ENCODE peak calls at places on chromosomes 13 and 19, in nine cellular contexts. T is lung, Q is epithelial cell of esophagus, U is IMR-90, V is MM.1S, G is gastrocnemius medialis, Y is dorsolateral prefrontal cortex, L is testis, P is AG10803. Z is an unnamed sample.

GRCh38 chr13:30047154-30047874 is 196.9 kb upstream of the UBL3 start:
- DNase-seq in Q (no peak), G (no peak), U (peak), P (no peak), T (no peak), V (peak), Y (no peak), L (no peak), Z (no peak)

GRCh38 chr13:39036212-39036611 is 1.7 kb downstream of the PROSER1 start:
- DNase-seq in V (peak), U (peak), P (peak), L (no peak), G (no peak), Y (no peak), T (no peak), Q (peak), Z (peak)

GRCh38 chr19:17944301-17944700 is 11.5 kb downstream of the CCDC124 start:
- DNase-seq in T (no peak), P (peak), L (no peak), Y (no peak), U (peak), Q (peak), V (no peak), G (no peak), Z (peak)

GRCh38 chr13:110519046-110519445 is 42.5 kb downstream of the RAB20 start:
- DNase-seq in V (no peak), U (no peak), L (no peak), Q (no peak), P (no peak), G (no peak), Y (no peak), T (no peak), Z (no peak)

GRCh38 chr19:10888421-10888866 is 17.1 kb downstream of the CARM1 start:
- DNase-seq in L (no peak), G (no peak), T (no peak), V (no peak), Q (no peak), U (no peak), P (no peak), Y (no peak), Z (no peak)

GRCh38 chr13:39776439-39776838 is 121.0 kb downstream of the COG6 start:
- DNase-seq in P (peak), V (no peak), G (no peak), Q (peak), T (no peak), L (no peak), U (peak), Y (no peak), Z (peak)

GRCh38 chr19:38964738-38965137 is 10.8 kb downstream of the FBXO17 start:
- DNase-seq in Y (no peak), T (no peak), V (no peak), U (no peak), P (no peak), L (no peak), G (no peak), Q (no peak), Z (no peak)

GRCh38 chr19:48476176-48476575 is 7.0 kb downstream of the CYTH2 start:
- DNase-seq in L (no peak), U (no peak), Y (no peak), V (no peak), Q (no peak), G (no peak), T (no peak), P (no peak), Z (no peak)

GRCh38 chr19:5434970-5435641 is 20.1 kb upstream of the ZNRF4 start:
- DNase-seq in V (no peak), Q (peak), G (no peak), T (no peak), L (no peak), Y (no peak), P (peak), U (peak), Z (peak)

GRCh38 chr19:18361646-18362045 is 21.2 kb downstream of the PGPEP1 start:
- DNase-seq in U (peak), G (no peak), Q (peak), P (no peak), Y (no peak), T (no peak), V (no peak), L (no peak), Z (no peak)

GRCh38 chr13:42405665-42406390 is 133.9 kb downstream of the AKAP11 start:
- DNase-seq in L (no peak), Y (no peak), U (peak), V (no peak), Q (peak), P (peak), T (no peak), G (no peak), Z (peak)

GRCh38 chr13:114099191-114099590 is 33.2 kb downstream of the RASA3 start:
- DNase-seq in V (peak), Y (peak), U (peak), L (peak), P (peak), G (peak), T (no peak), Q (peak), Z (peak)

GRCh38 chr13:110912651-110913051 is 2.2 kb downstream of the ANKRD10 start:
- DNase-seq in V (peak), Y (no peak), P (peak), G (peak), Q (peak), L (peak), T (no peak), U (peak), Z (peak)

GRCh38 chr13:31225998-31226675 is 26.4 kb downstream of the B3GLCT start:
- DNase-seq in L (no peak), Y (no peak), P (no peak), V (no peak), Q (no peak), G (no peak), T (no peak), U (no peak), Z (no peak)

GRCh38 chr19:47471733-47472457 is at the start of gene SLC8A2:
- DNase-seq in V (peak), T (no peak), Q (peak), U (peak), P (peak), Y (peak), G (no peak), L (peak), Z (peak)

GRCh38 chr13:35631666-35632065 is 155.2 kb upstream of the MAB21L1 start:
- DNase-seq in Q (no peak), U (no peak), G (no peak), Y (no peak), L (no peak), V (no peak), P (no peak), T (no peak), Z (no peak)

GRCh38 chr13:35630551-35631275 is 154.2 kb upstream of the MAB21L1 start:
- DNase-seq in G (no peak), L (peak), P (peak), Q (peak), U (peak), Y (no peak), V (peak), T (no peak), Z (peak)
- TF ChIP-seq CTCF in G (no peak), L (peak), P (peak), Q (peak), U (peak), Y (peak), V (peak), T (no peak), Z (peak)

GRCh38 chr13:20127263-20127562 is 33.6 kb downstream of the GJA3 start:
- DNase-seq in Y (no peak), Q (no peak), G (no peak), T (no peak), U (no peak), P (no peak), L (no peak), V (peak), Z (no peak)

GRCh38 chr13:20127563-20128458 is 33.0 kb downstream of the GJA3 start:
- DNase-seq in L (peak), Y (peak), V (peak), Q (peak), G (peak), P (peak), U (peak), T (peak), Z (peak)

GRCh38 chr13:20129076-20129475 is 31.8 kb downstream of the GJA3 start:
- DNase-seq in G (no peak), Y (no peak), P (no peak), V (no peak), T (no peak), L (no peak), U (no peak), Q (no peak), Z (no peak)

GRCh38 chr13:20130012-20130411 is 30.8 kb downstream of the GJA3 start:
- DNase-seq in L (no peak), G (no peak), U (no peak), T (no peak), Y (no peak), Q (no peak), V (no peak), P (no peak), Z (no peak)

DNA sequence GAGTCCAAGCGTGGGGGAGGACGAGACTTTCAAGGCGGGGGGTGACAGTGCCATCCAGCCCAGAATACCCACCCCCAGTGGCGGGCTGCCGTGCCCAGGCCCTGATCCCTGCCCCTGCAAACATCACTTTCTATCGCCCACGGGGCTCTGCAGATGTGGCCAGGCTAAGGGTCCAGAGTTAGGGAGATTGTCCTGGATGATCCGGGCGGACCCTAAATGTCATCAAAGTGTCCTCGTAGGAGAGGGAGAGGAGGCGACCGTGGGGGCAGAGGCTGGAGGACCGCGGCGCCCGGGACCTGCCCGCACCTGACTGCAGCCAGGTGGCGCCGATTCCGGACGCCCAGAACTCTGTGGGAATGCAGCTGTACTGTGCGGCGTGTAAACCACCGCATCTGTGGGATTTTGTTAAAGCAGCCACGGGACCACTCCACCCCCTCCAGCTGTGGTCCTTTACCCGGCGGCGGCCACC is 32.4 kb downstream of the GJA3 start:
- DNase-seq in T (no peak), P (no peak), Q (peak), U (no peak), V (no peak), L (peak), G (no peak), Y (no peak), Z (no peak)
- TF ChIP-seq CTCF in T (no peak), P (no peak), Q (peak), U (no peak), V (peak), L (peak), G (peak), Y (peak), Z (peak)

GRCh38 chr19:46017095-46017429 is 5.8 kb downstream of the PGLYRP1 start:
- DNase-seq in T (no peak), Q (no peak), Y (no peak), P (no peak), G (no peak), L (no peak), V (no peak), U (no peak), Z (no peak)
- TF ChIP-seq CTCF in T (no peak), Q (no peak), Y (no peak), P (no peak), G (no peak), L (no peak), V (no peak), U (no peak), Z (no peak)

GRCh38 chr13:99847318-99847750 is 124.2 kb downstream of the ZIC5 start:
- DNase-seq in G (no peak), Y (no peak), Q (no peak), L (no peak), T (no peak), P (no peak), U (no peak), V (no peak), Z (no peak)
- TF ChIP-seq CTCF in G (no peak), Y (no peak), Q (no peak), L (no peak), T (no peak), P (no peak), U (no peak), V (no peak), Z (no peak)

GRCh38 chr13:44870456-44870929 is 118.8 kb downstream of the NUFIP1 start:
- DNase-seq in P (no peak), G (peak), V (no peak), Y (no peak), Q (no peak), U (no peak), T (peak), L (peak), Z (no peak)
- TF ChIP-seq CTCF in P (no peak), G (no peak), V (no peak), Y (no peak), Q (no peak), U (no peak), T (no peak), L (no peak), Z (no peak)

GRCh38 chr19:13129384-13129783 is 11.3 kb downstream of the NACC1 start:
- DNase-seq in L (no peak), Q (no peak), V (no peak), T (no peak), G (no peak), P (no peak), U (no peak), Y (no peak), Z (no peak)

GRCh38 chr19:13127051-13127450 is 9.0 kb downstream of the NACC1 start:
- DNase-seq in L (no peak), U (peak), G (no peak), P (no peak), Q (no peak), Y (no peak), V (no peak), T (no peak), Z (no peak)

GRCh38 chr19:13130886-13131490 is 12.9 kb downstream of the NACC1 start:
- DNase-seq in G (no peak), U (no peak), P (no peak), Q (no peak), L (no peak), V (no peak), T (no peak), Y (no peak), Z (no peak)

GRCh38 chr19:13127811-13128575 is 9.9 kb downstream of the NACC1 start:
- DNase-seq in L (no peak), P (no peak), G (no peak), T (no peak), Q (no peak), U (no peak), V (no peak), Y (no peak), Z (no peak)

GRCh38 chr19:13128583-13128982 is 10.5 kb downstream of the NACC1 start:
- DNase-seq in Q (no peak), P (no peak), T (no peak), Y (no peak), G (no peak), V (no peak), U (no peak), L (no peak), Z (no peak)
- TF ChIP-seq CTCF in Q (no peak), P (no peak), T (no peak), Y (no peak), G (no peak), V (no peak), U (no peak), L (no peak), Z (no peak)

DNA sequence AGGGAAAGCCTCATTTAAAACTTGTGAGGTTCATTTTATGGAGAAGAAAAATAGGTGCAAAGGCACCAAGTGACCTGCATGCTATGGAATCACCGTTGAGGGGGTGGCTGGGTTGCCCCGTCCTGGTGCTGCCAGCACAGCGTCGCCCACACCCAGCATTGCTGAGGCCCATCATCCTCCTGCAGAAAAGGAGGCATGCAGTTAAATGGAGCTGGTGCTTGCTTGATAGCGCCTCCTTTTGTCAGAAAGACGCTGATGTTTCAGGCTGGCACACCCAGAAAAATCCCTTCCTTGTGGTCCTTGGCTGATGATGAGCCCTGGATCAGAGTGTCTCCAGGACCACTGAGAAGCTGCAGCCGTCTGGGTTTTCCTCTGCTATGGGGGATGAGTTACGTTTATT is 36.9 kb downstream of the DHRS12 start:
- DNase-seq in T (no peak), Q (no peak), L (no peak), G (no peak), P (no peak), U (no peak), Y (no peak), V (no peak), Z (no peak)
- TF ChIP-seq CTCF in T (no peak), Q (peak), L (no peak), G (no peak), P (no peak), U (no peak), Y (no peak), V (no peak), Z (peak)

GRCh38 chr19:55554302-55554701 is 9.0 kb upstream of the SBK3 start:
- DNase-seq in T (no peak), V (no peak), U (no peak), L (no peak), G (peak), Q (no peak), Y (no peak), P (no peak), Z (no peak)
- TF ChIP-seq CTCF in T (no peak), V (no peak), U (no peak), L (no peak), G (no peak), Q (no peak), Y (no peak), P (no peak), Z (no peak)

DNA sequence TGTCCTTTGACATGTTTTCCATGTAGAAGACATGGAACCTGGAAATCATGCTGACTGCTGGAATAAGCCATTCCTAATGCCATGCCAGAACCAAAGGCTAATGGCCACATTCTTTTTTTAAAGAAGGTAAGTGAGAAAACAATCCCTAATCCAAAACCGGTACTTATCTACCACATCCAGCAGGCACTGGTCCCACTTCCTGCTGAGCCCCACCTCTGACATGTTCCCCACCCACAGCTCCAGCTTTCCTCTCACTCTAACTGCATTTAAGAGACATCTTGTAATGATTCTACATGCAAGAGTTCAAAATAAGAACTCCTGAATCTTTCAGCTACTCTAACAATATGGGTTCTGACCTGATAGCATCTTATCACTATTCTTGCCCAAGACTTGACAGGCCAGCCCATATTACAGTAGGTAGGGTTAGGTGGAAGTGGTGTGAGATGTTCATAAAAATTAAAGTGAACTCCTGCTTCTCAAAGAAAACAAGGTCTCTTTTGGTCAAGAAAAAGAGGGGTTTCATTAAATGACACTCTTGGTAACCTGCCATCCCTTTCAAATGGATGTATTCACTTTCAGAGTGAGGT is 41.9 kb downstream of the N4BP2L2 start:
- DNase-seq in G (no peak), T (no peak), P (no peak), V (no peak), Q (no peak), U (no peak), Y (no peak), L (no peak), Z (no peak)
- TF ChIP-seq CTCF in G (no peak), T (no peak), P (no peak), V (no peak), Q (no peak), U (no peak), Y (no peak), L (no peak), Z (no peak)